ENCODE peak calls at places on chromosomes 16 and 17, in nine cellular contexts. B is iPS-NIHi11; Z is astrocyte of the spinal cord; A is naive thymus-derived CD8-positive, alpha-beta T cell; W is brain microvascular endothelial cell; Y is activated effector memory CD4-positive, alpha-beta T cell treated with anti-CD3 and anti-CD28 coated beads, Interleukin-2, amount 50 U/mL, for 16 hours; T is cardiac fibroblast; V is activated T-helper 1 cell treated with anti-CD3 and anti-CD28 coated beads, Interleukin-2, amount 50 U/mL, for 16 hours; U is stimulated activated CD4-positive, alpha-beta T cell treated with anti-CD3 and anti-CD28 coated beads, Interleukin-15, amount 100 ng/mL, for 1 hour. R is an unnamed sample.

GRCh38 chr17:48328457-48328856 is 101.6 kb downstream of the SKAP1 start:
- DNase-seq in B (no peak), Z (no peak), A (no peak), W (no peak), Y (no peak), T (no peak), V (no peak), U (no peak), R (no peak)

GRCh38 chr17:45873728-45874127 is 20.6 kb upstream of the MAPT start:
- DNase-seq in B (no peak), Z (no peak), A (no peak), W (peak), Y (peak), T (no peak), V (no peak), U (no peak), R (no peak)

GRCh38 chr17:73439597-73439996 is 127.8 kb upstream of the CDC42EP4 start:
- DNase-seq in B (no peak), Z (no peak), A (no peak), W (no peak), Y (no peak), T (no peak), V (no peak), U (no peak), R (no peak)

GRCh38 chr17:17028059-17028877 is 14.0 kb upstream of the MPRIP start:
- DNase-seq in B (peak), Z (peak), A (peak), W (peak), Y (no peak), T (peak), V (no peak), U (no peak), R (peak)

GRCh38 chr16:74372953-74373846 is 2.9 kb upstream of the NPIPB15 start:
- DNase-seq in B (no peak), Z (no peak), A (no peak), W (no peak), Y (no peak), T (no peak), V (no peak), U (no peak), R (no peak)

GRCh38 chr17:50272246-50272645 is 2.0 kb upstream of the TMEM92 start:
- DNase-seq in B (peak), Z (no peak), A (no peak), W (no peak), Y (peak), T (no peak), V (no peak), U (no peak), R (no peak)

GRCh38 chr17:65371702-65372101 is 189.7 kb downstream of the AXIN2 start:
- DNase-seq in B (no peak), Z (no peak), A (no peak), W (no peak), Y (no peak), T (no peak), V (no peak), U (no peak), R (peak)

GRCh38 chr16:86283944-86284343 is 226.4 kb upstream of the FOXF1 start:
- DNase-seq in B (no peak), Z (no peak), A (no peak), W (no peak), Y (no peak), T (no peak), V (no peak), U (no peak), R (no peak)

GRCh38 chr16:56862776-56863175 is 2.2 kb upstream of the SLC12A3 start:
- DNase-seq in B (no peak), Z (no peak), A (no peak), W (no peak), Y (no peak), T (no peak), V (no peak), U (no peak), R (no peak)

GRCh38 chr17:48636177-48637018 is 10.2 kb upstream of the HOXB9 start:
- DNase-seq in B (peak), Z (peak), A (no peak), W (no peak), Y (peak), T (peak), V (peak), U (peak), R (peak)

GRCh38 chr16:82016964-82017363 is 5.7 kb upstream of the SDR42E1 start:
- DNase-seq in B (no peak), Z (peak), A (no peak), W (no peak), Y (no peak), T (peak), V (no peak), U (no peak), R (no peak)

GRCh38 chr17:7459961-7460545 is 15.2 kb downstream of the CHRNB1 start:
- DNase-seq in B (no peak), Z (no peak), A (no peak), W (no peak), Y (no peak), T (no peak), V (no peak), U (no peak), R (no peak)

GRCh38 chr17:48612854-48613691 is 2.0 kb downstream of the HOXB8 start:
- DNase-seq in B (peak), Z (peak), A (no peak), W (no peak), Y (peak), T (no peak), V (no peak), U (no peak), R (no peak)

GRCh38 chr16:48112603-48113400 is 43.0 kb downstream of the ABCC12 start:
- DNase-seq in B (no peak), Z (no peak), A (no peak), W (no peak), Y (no peak), T (peak), V (no peak), U (no peak), R (no peak)

GRCh38 chr16:370980-371728 is 816 bp upstream of the MRPL28 start:
- DNase-seq in B (no peak), Z (no peak), A (peak), W (no peak), Y (no peak), T (no peak), V (no peak), U (no peak), R (peak)

GRCh38 chr17:8117367-8117979 is 841 bp downstream of the ALOXE3 start:
- DNase-seq in B (no peak), Z (no peak), A (no peak), W (no peak), Y (no peak), T (no peak), V (no peak), U (no peak), R (no peak)

GRCh38 chr16:10728035-10728462 is 15.6 kb upstream of the NUBP1 start:
- DNase-seq in B (no peak), Z (no peak), A (no peak), W (no peak), Y (no peak), T (no peak), V (no peak), U (no peak), R (no peak)

GRCh38 chr17:45123930-45124796 is 8.2 kb downstream of the PLCD3 start:
- DNase-seq in B (peak), Z (peak), A (no peak), W (peak), Y (peak), T (peak), V (no peak), U (no peak), R (peak)

GRCh38 chr17:31392002-31392855 is 754 bp downstream of the RAB11FIP4 start:
- DNase-seq in B (no peak), Z (no peak), A (peak), W (no peak), Y (no peak), T (no peak), V (no peak), U (no peak), R (peak)

GRCh38 chr16:50917941-50918340 is 176.1 kb downstream of the CYLD start:
- DNase-seq in B (no peak), Z (no peak), A (no peak), W (no peak), Y (no peak), T (no peak), V (no peak), U (no peak), R (no peak)

GRCh38 chr17:36674278-36674650 is 72.9 kb downstream of the MRM1 start:
- DNase-seq in B (no peak), Z (no peak), A (peak), W (no peak), Y (peak), T (no peak), V (peak), U (no peak), R (no peak)

GRCh38 chr17:3762922-3763776 is 37.8 kb downstream of the ITGAE start:
- DNase-seq in B (no peak), Z (no peak), A (peak), W (no peak), Y (no peak), T (no peak), V (no peak), U (no peak), R (no peak)

GRCh38 chr17:47218896-47219430 is 9.8 kb downstream of the MYL4 start:
- DNase-seq in B (no peak), Z (no peak), A (no peak), W (no peak), Y (no peak), T (no peak), V (no peak), U (no peak), R (peak)

GRCh38 chr16:57102888-57103879 is 10.8 kb downstream of the CPNE2 start:
- DNase-seq in B (no peak), Z (no peak), A (no peak), W (no peak), Y (no peak), T (no peak), V (no peak), U (no peak), R (no peak)

GRCh38 chr16:29230671-29231091 is 175.8 kb downstream of the NPIPB11 start:
- DNase-seq in B (peak), Z (peak), A (no peak), W (no peak), Y (peak), T (peak), V (no peak), U (no peak), R (no peak)

GRCh38 chr17:78959803-78960202 is 19.9 kb downstream of the LGALS3BP start:
- DNase-seq in B (no peak), Z (no peak), A (no peak), W (no peak), Y (no peak), T (no peak), V (no peak), U (no peak), R (peak)

GRCh38 chr16:878071-878784 is 77.7 kb upstream of the GNG13 start:
- DNase-seq in B (peak), Z (no peak), A (no peak), W (no peak), Y (peak), T (no peak), V (no peak), U (peak), R (no peak)

GRCh38 chr16:11233727-11234376 is 22.2 kb downstream of the SOCS1 start:
- DNase-seq in B (no peak), Z (no peak), A (no peak), W (no peak), Y (peak), T (no peak), V (peak), U (peak), R (no peak)